ENCODE peak calls at places on chromosomes 6 and 20, in eight cellular contexts. L is suprapubic skin, S is astrocyte of the cerebellum, R is lower lobe of right lung, J is type B pancreatic cell, C is epithelial cell of proximal tubule, E is kidney epithelial cell, G is fibroblast of villous mesenchyme. Z is an unnamed sample.
A peak's percentile ranks its signal among the peaks of the same experiment; 100 is the strongest.

GRCh38 chr20:50221501-50222323 is 31.1 kb downstream of the CEBPB start:
- DNase-seq in L (no peak), S (no peak), R (peak; percentile 74), J (no peak), C (no peak), E (no peak), G (peak; percentile 86), Z (peak; percentile 23)

GRCh38 chr20:62208805-62209755 is 11.0 kb downstream of the HRH3 start:
- DNase-seq in L (no peak), S (no peak), R (peak; percentile 25), J (no peak), C (no peak), E (no peak), G (no peak), Z (no peak)

GRCh38 chr6:105424177-105424783 is 21.4 kb upstream of the PREP start:
- DNase-seq in L (no peak), S (peak; percentile 50), R (no peak), J (no peak), C (no peak), E (no peak), G (peak; percentile 70), Z (peak; percentile 50)

GRCh38 chr6:37520926-37521325 is 21.2 kb upstream of the CCDC167 start:
- DNase-seq in L (no peak), S (no peak), R (no peak), J (no peak), C (no peak), E (no peak), G (no peak), Z (no peak)

GRCh38 chr20:62860391-62860923 is 1.2 kb downstream of the TCFL5 start:
- DNase-seq in L (no peak), S (no peak), R (no peak), J (no peak), C (no peak), E (no peak), G (peak; percentile 64), Z (peak; percentile 21)

GRCh38 chr6:1604991-1605821 is 4.5 kb upstream of the FOXC1 start:
- DNase-seq in L (no peak), S (no peak), R (no peak), J (no peak), C (no peak), E (no peak), G (no peak), Z (no peak)

GRCh38 chr20:4782373-4782772 is 60.7 kb downstream of the PRND start:
- DNase-seq in L (no peak), S (no peak), R (no peak), J (no peak), C (no peak), E (no peak), G (peak; percentile 3), Z (no peak)

GRCh38 chr20:10219452-10219791 is 792 bp downstream of the SNAP25 start:
- DNase-seq in L (peak; percentile 65), S (peak; percentile 49), R (peak; percentile 76), J (peak; percentile 92), C (no peak), E (no peak), G (peak; percentile 70), Z (peak; percentile 3)

GRCh38 chr6:16483315-16483875 is 245.0 kb downstream of the GMPR start:
- DNase-seq in L (no peak), S (no peak), R (no peak), J (no peak), C (no peak), E (no peak), G (no peak), Z (no peak)

GRCh38 chr20:575230-575629 is 31.6 kb upstream of the CSNK2A1 start:
- DNase-seq in L (no peak), S (no peak), R (no peak), J (no peak), C (no peak), E (no peak), G (no peak), Z (no peak)

GRCh38 chr6:32947552-32948465 is 5.1 kb downstream of the HLA-DMA start:
- DNase-seq in L (no peak), S (no peak), R (no peak), J (no peak), C (no peak), E (no peak), G (peak; percentile 36), Z (peak; percentile 44)

GRCh38 chr20:47019106-47019824 is 124.6 kb downstream of the EYA2 start:
- DNase-seq in L (no peak), S (no peak), R (no peak), J (no peak), C (no peak), E (no peak), G (peak; percentile 91), Z (peak; percentile 38)

GRCh38 chr6:43771858-43772570 is 2.0 kb downstream of the VEGFA start:
- DNase-seq in L (no peak), S (no peak), R (peak; percentile 86), J (no peak), C (no peak), E (no peak), G (peak; percentile 59), Z (peak; percentile 28)

GRCh38 chr20:63745961-63746765 is 6.6 kb downstream of the SLC2A4RG start:
- DNase-seq in L (no peak), S (no peak), R (no peak), J (no peak), C (no peak), E (no peak), G (no peak), Z (no peak)

GRCh38 chr6:169961772-169962561 is 210.5 kb downstream of the ERMARD start:
- DNase-seq in L (peak; percentile 68), S (no peak), R (peak; percentile 44), J (peak; percentile 69), C (no peak), E (no peak), G (no peak), Z (no peak)

GRCh38 chr6:74755748-74756147 is 450.1 kb downstream of the COL12A1 start:
- DNase-seq in L (no peak), S (no peak), R (no peak), J (no peak), C (no peak), E (no peak), G (no peak), Z (no peak)

GRCh38 chr20:60160451-60160850 is 202.2 kb downstream of the CDH26 start:
- DNase-seq in L (no peak), S (no peak), R (no peak), J (no peak), C (no peak), E (no peak), G (no peak), Z (no peak)

GRCh38 chr6:122530440-122531046 is 58.9 kb upstream of the SERINC1 start:
- DNase-seq in L (no peak), S (peak; percentile 62), R (no peak), J (no peak), C (peak; percentile 19), E (peak; percentile 45), G (peak; percentile 77), Z (peak; percentile 59)
- TF ChIP-seq CTCF in L (peak; percentile 71), S (peak; percentile 96), R (peak; percentile 92), J (peak; percentile 82), C (peak; percentile 99), E (peak; percentile 94), G (peak; percentile 99), Z (peak; percentile 86)

GRCh38 chr6:142138876-142139275 is 6.2 kb downstream of the GJE1 start:
- DNase-seq in L (no peak), S (no peak), R (no peak), J (no peak), C (no peak), E (no peak), G (no peak), Z (no peak)
- TF ChIP-seq CTCF in L (no peak), S (no peak), R (no peak), J (peak; percentile 34), C (no peak), E (no peak), G (no peak), Z (peak; percentile 13)

DNA sequence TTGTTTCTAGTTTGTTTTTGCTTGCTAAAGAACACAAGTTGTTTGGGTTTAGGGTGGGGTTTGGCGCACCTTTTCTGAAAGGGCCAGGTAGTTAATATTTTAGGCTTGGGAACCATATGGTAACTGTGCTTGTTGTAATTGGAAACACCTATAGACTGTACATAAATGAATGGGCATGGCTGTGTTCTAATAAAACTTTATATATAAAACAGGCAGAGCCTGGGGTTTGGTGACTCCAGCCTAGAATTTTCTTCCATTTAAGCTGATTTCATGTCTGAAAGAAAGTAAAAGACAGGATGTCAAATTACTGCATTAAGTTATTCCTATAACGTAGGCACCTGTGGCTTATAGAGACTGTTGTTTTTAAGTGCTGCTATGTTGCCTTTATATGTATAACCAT is 36.1 kb upstream of the MAPK13 start:
- DNase-seq in L (no peak), S (no peak), R (no peak), J (no peak), C (no peak), E (no peak), G (no peak), Z (no peak)
- TF ChIP-seq CTCF in L (no peak), S (no peak), R (no peak), J (no peak), C (no peak), E (no peak), G (no peak), Z (no peak)

GRCh38 chr6:159966981-159967380 is 1.9 kb upstream of the IGF2R start:
- DNase-seq in L (no peak), S (no peak), R (no peak), J (no peak), C (no peak), E (no peak), G (no peak), Z (no peak)

GRCh38 chr6:159970659-159971063 is 1.8 kb downstream of the IGF2R start:
- DNase-seq in L (peak; percentile 58), S (no peak), R (no peak), J (no peak), C (no peak), E (no peak), G (no peak), Z (no peak)

GRCh38 chr6:159969921-159970320 is 1.0 kb downstream of the IGF2R start:
- DNase-seq in L (peak; percentile 75), S (no peak), R (peak; percentile 56), J (no peak), C (no peak), E (peak; percentile 52), G (peak; percentile 89), Z (peak; percentile 77)

GRCh38 chr6:159969204-159969912 is 476 bp downstream of the IGF2R start:
- DNase-seq in L (peak; percentile 82), S (no peak), R (peak; percentile 67), J (peak; percentile 75), C (no peak), E (no peak), G (peak; percentile 48), Z (peak; percentile 8)

DNA sequence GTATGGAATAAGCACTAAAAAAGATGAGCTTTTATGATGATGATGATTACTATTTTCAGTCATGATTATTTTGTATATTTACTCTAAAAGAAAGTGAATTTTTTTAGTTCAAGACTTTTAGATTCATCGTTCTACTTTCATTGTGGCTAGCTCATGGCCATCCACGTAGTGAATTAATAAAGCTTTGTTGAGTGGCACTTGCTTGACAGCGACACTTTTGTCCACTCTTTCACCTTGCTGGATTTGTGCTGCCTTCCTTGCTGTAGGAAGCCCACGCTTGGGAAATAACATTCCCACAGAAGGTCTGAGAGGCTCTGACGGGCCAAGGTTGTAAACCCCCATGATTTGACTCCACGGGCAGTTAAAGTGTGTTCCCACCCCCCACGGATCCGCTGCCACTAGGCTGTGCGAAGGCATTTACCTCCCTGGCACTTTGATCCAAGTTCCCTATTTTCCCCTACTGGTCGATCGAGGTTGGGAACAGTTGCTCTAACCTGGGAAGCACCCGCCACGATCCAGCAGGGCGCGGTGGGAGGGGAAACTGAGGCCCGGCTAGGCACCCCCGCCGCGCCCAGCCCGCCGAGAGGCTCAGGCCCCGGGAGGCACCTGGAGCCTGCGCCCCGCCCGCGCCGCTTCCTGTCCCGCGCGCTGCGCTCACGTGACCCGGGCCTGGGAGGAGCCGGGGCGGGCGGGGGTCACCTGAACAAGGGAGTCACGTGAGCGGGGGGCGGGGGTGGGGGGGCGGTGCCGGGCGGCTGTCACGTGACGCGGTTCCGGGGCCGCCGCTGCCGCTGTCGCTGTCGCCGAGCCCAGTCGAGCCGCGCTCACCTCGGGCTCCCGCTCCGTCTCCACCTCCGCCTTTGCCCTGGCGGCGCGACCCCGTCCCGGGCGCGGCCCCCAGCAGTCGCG is at the start of gene IGF2R:
- DNase-seq in L (peak; percentile 95), S (no peak), R (peak; percentile 96), J (peak; percentile 94), C (no peak), E (peak; percentile 53), G (peak; percentile 92), Z (peak; percentile 68)
- TF ChIP-seq CTCF in L (no peak), S (peak; percentile 26), R (no peak), J (peak; percentile 66), C (peak; percentile 14), E (no peak), G (no peak), Z (peak; percentile 55)